ENCODE peak calls at places on chromosomes 4 and X, in nine cellular contexts. K is right cardiac atrium, N is esophagus muscularis mucosa, X is ascending aorta, A is suprapubic skin, Q is fibroblast of lung, E is dorsolateral prefrontal cortex, C is NT2/D1, J is astrocyte of the spinal cord. S is an unnamed sample.

GRCh38 chrX:20066968-20067708 is 49.6 kb downstream of the MAP7D2 start:
- DNase-seq in J (peak; percentile 66), X (no peak), N (no peak), E (no peak), K (no peak), C (no peak), Q (peak; percentile 59), A (no peak), S (no peak)

GRCh38 chr4:137623013-137623412 is 90.7 kb upstream of the PCDH18 start:
- DNase-seq in X (no peak), J (no peak), A (no peak), K (no peak), E (no peak), N (no peak), C (no peak), Q (peak; percentile 59), S (no peak)

GRCh38 chrX:40539214-40540142 is 41.3 kb upstream of the ATP6AP2 start:
- DNase-seq in N (no peak), K (peak; percentile 80), Q (peak; percentile 58), E (no peak), A (peak; percentile 78), X (no peak), J (peak; percentile 16), C (peak; percentile 22), S (no peak)

GRCh38 chrX:148498067-148498466 is 2.4 kb upstream of the AFF2 start:
- DNase-seq in K (no peak), A (no peak), Q (no peak), X (no peak), N (no peak), J (no peak), C (no peak), E (no peak), S (no peak)

GRCh38 chrX:12378706-12379105 is 240.4 kb downstream of the FRMPD4 start:
- DNase-seq in E (no peak), X (no peak), J (no peak), Q (no peak), K (no peak), C (no peak), N (no peak), A (no peak), S (no peak)

GRCh38 chr4:44425614-44426208 is 22.9 kb downstream of the KCTD8 start:
- DNase-seq in E (no peak), A (no peak), Q (peak; percentile 4), X (no peak), N (no peak), C (no peak), J (peak; percentile 6), K (no peak), S (no peak)

GRCh38 chr4:147927377-147928137 is 195.7 kb downstream of the ARHGAP10 start:
- DNase-seq in E (no peak), A (no peak), X (no peak), Q (peak; percentile 46), J (peak; percentile 58), N (no peak), K (peak; percentile 56), C (no peak), S (no peak)

GRCh38 chrX:117985241-117985640 is 131.4 kb downstream of the KLHL13 start:
- DNase-seq in E (no peak), X (no peak), C (no peak), J (no peak), N (no peak), A (no peak), Q (peak; percentile 12), K (peak; percentile 34), S (no peak)

GRCh38 chr4:69321153-69321729 is 41.0 kb downstream of the UGT2B28 start:
- DNase-seq in E (no peak), N (no peak), C (no peak), J (no peak), K (peak; percentile 20), X (no peak), Q (no peak), A (no peak), S (no peak)

GRCh38 chrX:107574711-107575110 is 53.6 kb upstream of the PRPS1 start:
- DNase-seq in C (no peak), A (no peak), K (no peak), E (no peak), X (no peak), N (no peak), Q (peak; percentile 57), J (peak; percentile 62), S (no peak)

GRCh38 chr4:168621806-168622589 is 125.1 kb downstream of the PALLD start:
- DNase-seq in J (peak; percentile 94), K (no peak), X (no peak), N (peak; percentile 37), C (no peak), Q (peak; percentile 36), E (no peak), A (no peak), S (no peak)

GRCh38 chr4:16450724-16451123 is 224.5 kb upstream of the TAPT1 start:
- DNase-seq in J (no peak), A (no peak), N (no peak), Q (peak; percentile 14), E (no peak), K (no peak), C (no peak), X (no peak), S (no peak)

GRCh38 chr4:17437396-17437795 is 74.5 kb downstream of the QDPR start:
- DNase-seq in K (peak; percentile 73), E (no peak), J (no peak), Q (no peak), X (no peak), A (no peak), C (no peak), N (no peak), S (no peak)

GRCh38 chr4:152972821-152973613 is 36.9 kb downstream of the FHDC1 start:
- DNase-seq in J (peak; percentile 97), N (no peak), C (no peak), E (no peak), Q (peak; percentile 79), X (no peak), K (peak; percentile 48), A (no peak), S (no peak)

GRCh38 chr4:138992676-138993075 is 22.9 kb upstream of the NOCT start:
- DNase-seq in A (no peak), C (no peak), E (no peak), X (no peak), N (no peak), Q (no peak), K (no peak), J (no peak), S (no peak)

GRCh38 chrX:48475295-48475694 is 704 bp upstream of the FTSJ1 start:
- DNase-seq in N (no peak), J (no peak), Q (no peak), E (no peak), K (no peak), A (no peak), C (no peak), X (no peak), S (no peak)
- H3K4me3 ChIP-seq in N (peak overlapping the region; percentile 71), J (peak overlapping the region; percentile 80), Q (peak overlapping the region; percentile 75), E (peak overlapping the region; percentile 77), K (peak overlapping the region; percentile 79), A (peak overlapping the region; percentile 70), C (peak overlapping the region; percentile 93), X (peak overlapping the region; percentile 70), S (peak overlapping the region; percentile 68)

GRCh38 chr4:2816401-2816954 is 23.6 kb downstream of the SH3BP2 start:
- DNase-seq in J (no peak), A (no peak), X (no peak), K (no peak), N (no peak), E (no peak), C (no peak), Q (no peak), S (no peak)
- H3K4me3 ChIP-seq in J (no peak overlapping the region), A (no peak overlapping the region), X (no peak overlapping the region), K (no peak overlapping the region), N (no peak overlapping the region), E (no peak overlapping the region), C (no peak overlapping the region), Q (no peak overlapping the region), S (no peak overlapping the region)

DNA sequence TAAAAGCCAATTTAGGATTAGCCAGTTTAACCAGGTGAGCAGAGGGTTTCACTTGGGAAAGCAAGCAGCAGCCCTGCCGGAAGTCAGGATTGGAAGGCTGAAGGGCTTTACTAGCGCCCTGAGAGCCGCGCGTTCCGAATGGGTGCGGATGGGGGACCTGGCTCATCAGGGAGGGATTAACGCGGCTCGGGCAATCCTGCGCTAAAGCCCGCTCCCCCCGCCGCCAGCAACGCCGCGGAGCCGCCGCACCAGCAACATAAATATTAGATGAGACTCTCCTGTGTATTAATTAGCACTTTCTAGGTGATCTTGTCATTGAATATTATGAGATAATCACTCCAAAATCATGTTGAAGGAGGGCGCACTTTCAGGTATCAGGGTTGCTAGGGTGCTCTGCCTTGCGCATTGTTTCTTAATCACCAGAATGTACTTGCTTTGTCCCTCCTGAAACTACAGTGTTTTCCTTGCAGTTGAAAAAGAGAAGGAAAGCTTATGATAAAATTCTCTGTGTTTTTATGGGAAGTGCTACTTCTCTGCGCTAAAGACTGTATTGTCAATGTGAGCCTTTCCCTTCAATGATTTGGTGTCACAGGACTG is 357.1 kb upstream of the FAM241A start:
- DNase-seq in N (no peak), K (no peak), A (no peak), E (no peak), Q (no peak), C (no peak), X (no peak), J (no peak), S (no peak)
- H3K4me3 ChIP-seq in N (no peak overlapping the region), K (no peak overlapping the region), A (no peak overlapping the region), E (peak overlapping the region; percentile 32), Q (no peak overlapping the region), C (peak overlapping the region; percentile 32), X (no peak overlapping the region), J (no peak overlapping the region), S (no peak overlapping the region)

DNA sequence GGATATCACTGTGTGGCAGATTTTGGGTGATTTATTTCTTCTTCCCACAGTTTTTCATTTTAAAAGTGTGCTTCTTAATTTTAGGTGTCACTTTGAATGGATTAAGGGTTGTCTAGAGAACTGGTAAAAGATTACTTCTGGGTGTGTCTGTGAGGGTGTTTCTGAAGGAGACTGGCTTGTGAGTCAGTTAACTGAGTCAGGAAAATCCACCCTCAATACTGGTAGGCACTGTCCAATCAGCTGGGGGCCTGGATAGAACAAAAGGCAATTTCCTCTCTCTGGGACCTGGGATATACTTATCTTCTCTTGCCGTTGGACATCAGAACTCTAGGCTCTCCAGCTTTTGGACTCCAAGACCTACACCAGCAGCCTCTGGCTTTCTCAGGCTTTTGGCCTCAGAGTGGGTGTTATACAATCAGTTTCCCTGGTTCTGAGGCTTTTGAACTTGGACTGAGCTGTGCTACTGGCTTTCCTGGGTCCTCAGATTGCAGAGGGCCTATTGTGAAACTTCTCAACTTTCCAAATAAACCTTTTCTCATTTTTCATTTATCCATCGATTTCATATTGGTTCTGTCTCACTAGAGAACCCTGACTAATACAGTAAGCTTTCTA is 413.1 kb downstream of the GBA3 start:
- DNase-seq in K (no peak), Q (no peak), E (no peak), A (no peak), N (no peak), J (no peak), C (no peak), X (no peak), S (no peak)
- H3K4me3 ChIP-seq in K (no peak overlapping the region), Q (no peak overlapping the region), E (no peak overlapping the region), A (no peak overlapping the region), N (no peak overlapping the region), J (no peak overlapping the region), C (no peak overlapping the region), X (no peak overlapping the region), S (no peak overlapping the region)